ENCODE peak calls at places on chromosomes 3 and 15, in nine cellular contexts. One of them, this sample, is unnamed.

GRCh38 chr3:140395134-140396075 is 282.5 kb upstream of the TRIM42 start:
- DNase-seq in activated gamma-delta T cell treated with anti-CD3 and anti-CD28 coated beads, Interleukin-2, amount 50 U/mL, for 16 hours: no peak
- DNase-seq in activated CD4-positive, alpha-beta T cell treated with anti-CD3 and anti-CD28 coated beads for 4 hours: no peak
- DNase-seq in activated B cell treated with CpG ODN at 0.5 μM for 24 hours: no peak
- DNase-seq in endothelial cell: no peak
- DNase-seq in Panc1: no peak
- DNase-seq in body of pancreas: no peak
- DNase-seq in heart right ventricle: no peak
- DNase-seq in midbrain: no peak
- DNase-seq in this sample: no peak

GRCh38 chr3:98900265-98901031 is 1.0 kb downstream of the DCBLD2 start:
- DNase-seq in activated gamma-delta T cell treated with anti-CD3 and anti-CD28 coated beads, Interleukin-2, amount 50 U/mL, for 16 hours: no peak
- DNase-seq in activated CD4-positive, alpha-beta T cell treated with anti-CD3 and anti-CD28 coated beads for 4 hours: no peak
- DNase-seq in activated B cell treated with CpG ODN at 0.5 μM for 24 hours: no peak
- DNase-seq in endothelial cell: no peak
- DNase-seq in Panc1: no peak
- DNase-seq in body of pancreas: no peak
- DNase-seq in heart right ventricle: no peak
- DNase-seq in midbrain: no peak
- DNase-seq in this sample: no peak

GRCh38 chr15:92848852-92849598 is 51.1 kb upstream of the CHD2 start:
- DNase-seq in activated gamma-delta T cell treated with anti-CD3 and anti-CD28 coated beads, Interleukin-2, amount 50 U/mL, for 16 hours: no peak
- DNase-seq in activated CD4-positive, alpha-beta T cell treated with anti-CD3 and anti-CD28 coated beads for 4 hours: peak
- DNase-seq in activated B cell treated with CpG ODN at 0.5 μM for 24 hours: no peak
- DNase-seq in endothelial cell: no peak
- DNase-seq in Panc1: no peak
- DNase-seq in body of pancreas: no peak
- DNase-seq in heart right ventricle: no peak
- DNase-seq in midbrain: no peak
- DNase-seq in this sample: no peak

GRCh38 chr3:159855599-159856495 is 132.8 kb upstream of the IL12A start:
- DNase-seq in activated gamma-delta T cell treated with anti-CD3 and anti-CD28 coated beads, Interleukin-2, amount 50 U/mL, for 16 hours: no peak
- DNase-seq in activated CD4-positive, alpha-beta T cell treated with anti-CD3 and anti-CD28 coated beads for 4 hours: no peak
- DNase-seq in activated B cell treated with CpG ODN at 0.5 μM for 24 hours: no peak
- DNase-seq in endothelial cell: no peak
- DNase-seq in Panc1: no peak
- DNase-seq in body of pancreas: no peak
- DNase-seq in heart right ventricle: no peak
- DNase-seq in midbrain: no peak
- DNase-seq in this sample: no peak

GRCh38 chr3:131072099-131072559 is 45.5 kb downstream of the NEK11 start:
- DNase-seq in activated gamma-delta T cell treated with anti-CD3 and anti-CD28 coated beads, Interleukin-2, amount 50 U/mL, for 16 hours: no peak
- DNase-seq in activated CD4-positive, alpha-beta T cell treated with anti-CD3 and anti-CD28 coated beads for 4 hours: no peak
- DNase-seq in activated B cell treated with CpG ODN at 0.5 μM for 24 hours: no peak
- DNase-seq in endothelial cell: no peak
- DNase-seq in Panc1: no peak
- DNase-seq in body of pancreas: no peak
- DNase-seq in heart right ventricle: no peak
- DNase-seq in midbrain: no peak
- DNase-seq in this sample: no peak

GRCh38 chr3:144270100-144270499 is 298.5 kb downstream of the DIPK2A start:
- DNase-seq in activated gamma-delta T cell treated with anti-CD3 and anti-CD28 coated beads, Interleukin-2, amount 50 U/mL, for 16 hours: no peak
- DNase-seq in activated CD4-positive, alpha-beta T cell treated with anti-CD3 and anti-CD28 coated beads for 4 hours: no peak
- DNase-seq in activated B cell treated with CpG ODN at 0.5 μM for 24 hours: no peak
- DNase-seq in endothelial cell: no peak
- DNase-seq in Panc1: no peak
- DNase-seq in body of pancreas: no peak
- DNase-seq in heart right ventricle: peak
- DNase-seq in midbrain: peak
- DNase-seq in this sample: no peak

GRCh38 chr3:127690106-127690505 is 17.4 kb downstream of the ABTB1 start:
- DNase-seq in activated gamma-delta T cell treated with anti-CD3 and anti-CD28 coated beads, Interleukin-2, amount 50 U/mL, for 16 hours: no peak
- DNase-seq in activated CD4-positive, alpha-beta T cell treated with anti-CD3 and anti-CD28 coated beads for 4 hours: no peak
- DNase-seq in activated B cell treated with CpG ODN at 0.5 μM for 24 hours: no peak
- DNase-seq in endothelial cell: no peak
- DNase-seq in Panc1: no peak
- DNase-seq in body of pancreas: peak
- DNase-seq in heart right ventricle: no peak
- DNase-seq in midbrain: no peak
- DNase-seq in this sample: no peak

GRCh38 chr3:128549283-128550112 is 56.5 kb upstream of the GATA2 start:
- DNase-seq in activated gamma-delta T cell treated with anti-CD3 and anti-CD28 coated beads, Interleukin-2, amount 50 U/mL, for 16 hours: no peak
- DNase-seq in activated CD4-positive, alpha-beta T cell treated with anti-CD3 and anti-CD28 coated beads for 4 hours: no peak
- DNase-seq in activated B cell treated with CpG ODN at 0.5 μM for 24 hours: no peak
- DNase-seq in endothelial cell: peak
- DNase-seq in Panc1: no peak
- DNase-seq in body of pancreas: no peak
- DNase-seq in heart right ventricle: peak
- DNase-seq in midbrain: no peak
- DNase-seq in this sample: no peak

GRCh38 chr3:13493867-13494441 is 13.8 kb downstream of the HDAC11 start:
- DNase-seq in activated gamma-delta T cell treated with anti-CD3 and anti-CD28 coated beads, Interleukin-2, amount 50 U/mL, for 16 hours: no peak
- DNase-seq in activated CD4-positive, alpha-beta T cell treated with anti-CD3 and anti-CD28 coated beads for 4 hours: no peak
- DNase-seq in activated B cell treated with CpG ODN at 0.5 μM for 24 hours: no peak
- DNase-seq in endothelial cell: no peak
- DNase-seq in Panc1: no peak
- DNase-seq in body of pancreas: no peak
- DNase-seq in heart right ventricle: no peak
- DNase-seq in midbrain: peak
- DNase-seq in this sample: no peak

GRCh38 chr3:51948016-51948580 is 5.9 kb downstream of the PARP3 start:
- DNase-seq in activated gamma-delta T cell treated with anti-CD3 and anti-CD28 coated beads, Interleukin-2, amount 50 U/mL, for 16 hours: no peak
- DNase-seq in activated CD4-positive, alpha-beta T cell treated with anti-CD3 and anti-CD28 coated beads for 4 hours: no peak
- DNase-seq in activated B cell treated with CpG ODN at 0.5 μM for 24 hours: no peak
- DNase-seq in endothelial cell: no peak
- DNase-seq in Panc1: no peak
- DNase-seq in body of pancreas: no peak
- DNase-seq in heart right ventricle: no peak
- DNase-seq in midbrain: no peak
- DNase-seq in this sample: no peak

This sample was measured in effector CD8-positive, alpha-beta T cell.